ENCODE peak calls at places on chromosomes 2 and 18, in ten cellular contexts. I is substantia nigra; V is activated naive CD4-positive, alpha-beta T cell treated with anti-CD3 and anti-CD28 coated beads for 36 hours; K is hippocampal formation; D is dermis microvascular lymphatic vessel endothelial cell; Y is B cell; G is SW480; Q is iPS-NIHi11; O is activated T-helper 1 cell treated with anti-CD3 and anti-CD28 coated beads, Interleukin-2, amount 50 U/mL, for 16 hours; P is stimulated activated CD4-positive, alpha-beta T cell treated with anti-CD3 and anti-CD28 coated beads, Interleukin-4, amount 100 ng/mL, for 4 hours. B is an unnamed sample.

GRCh38 chr2:44803100-44803424 is 138.4 kb upstream of the SIX3 start:
- DNase-seq in I (no peak), V (no peak), K (no peak), D (no peak), Y (no peak), G (no peak), Q (no peak), O (no peak), P (no peak), B (no peak)

GRCh38 chr2:175834472-175834871 is 167.6 kb downstream of the LNPK start:
- DNase-seq in I (no peak), V (no peak), K (no peak), D (no peak), Y (no peak), G (no peak), Q (peak), O (no peak), P (no peak), B (no peak)

GRCh38 chr2:100988630-100989417 is 13.3 kb upstream of the RPL31 start:
- DNase-seq in I (no peak), V (no peak), K (no peak), D (no peak), Y (no peak), G (no peak), Q (no peak), O (no peak), P (no peak), B (no peak)

GRCh38 chr2:208361077-208361441 is 45.5 kb upstream of the PTH2R start:
- DNase-seq in I (no peak), V (no peak), K (no peak), D (no peak), Y (no peak), G (no peak), Q (no peak), O (no peak), P (no peak), B (no peak)

GRCh38 chr2:233436191-233436581 is 81.9 kb downstream of the DGKD start:
- DNase-seq in I (no peak), V (no peak), K (no peak), D (no peak), Y (no peak), G (no peak), Q (no peak), O (no peak), P (no peak), B (no peak)

GRCh38 chr18:8943900-8944870 is 158.3 kb upstream of the NDUFV2 start:
- DNase-seq in I (no peak), V (no peak), K (no peak), D (peak), Y (no peak), G (no peak), Q (no peak), O (no peak), P (no peak), B (no peak)

GRCh38 chr2:45123521-45124191 is 114.4 kb upstream of the SIX2 start:
- DNase-seq in I (no peak), V (no peak), K (no peak), D (no peak), Y (no peak), G (no peak), Q (no peak), O (no peak), P (no peak), B (no peak)

GRCh38 chr2:27225526-27225925 is 8.4 kb downstream of the CAD start:
- DNase-seq in I (no peak), V (no peak), K (no peak), D (no peak), Y (no peak), G (no peak), Q (no peak), O (no peak), P (no peak), B (no peak)

GRCh38 chr2:44268259-44268649 is 7.0 kb upstream of the SLC3A1 start:
- DNase-seq in I (no peak), V (no peak), K (no peak), D (no peak), Y (no peak), G (no peak), Q (peak), O (no peak), P (no peak), B (no peak)

GRCh38 chr2:105404736-105405135 is 5.9 kb upstream of the FHL2 start:
- DNase-seq in I (no peak), V (no peak), K (no peak), D (no peak), Y (no peak), G (no peak), Q (no peak), O (no peak), P (no peak), B (no peak)

GRCh38 chr18:8705941-8706544 is 687 bp downstream of the MTCL1 start:
- DNase-seq in I (no peak), V (no peak), K (no peak), D (no peak), Y (peak), G (no peak), Q (no peak), O (no peak), P (no peak), B (peak)

GRCh38 chr2:208984376-208985100 is 439.3 kb upstream of the MAP2 start:
- DNase-seq in I (no peak), V (no peak), K (no peak), D (no peak), Y (no peak), G (no peak), Q (no peak), O (no peak), P (no peak), B (no peak)

GRCh38 chr18:63505566-63506335 is 29.0 kb downstream of the SERPINB5 start:
- DNase-seq in I (no peak), V (peak), K (no peak), D (no peak), Y (peak), G (peak), Q (peak), O (no peak), P (no peak), B (peak)

GRCh38 chr2:239225921-239226561 is 174.8 kb downstream of the HDAC4 start:
- DNase-seq in I (no peak), V (no peak), K (no peak), D (peak), Y (no peak), G (peak), Q (no peak), O (no peak), P (no peak), B (no peak)

GRCh38 chr2:4549811-4550210 is 846.4 kb downstream of the DCDC2C start:
- DNase-seq in I (no peak), V (no peak), K (no peak), D (no peak), Y (no peak), G (no peak), Q (no peak), O (no peak), P (no peak), B (no peak)

GRCh38 chr2:227655454-227655853 is 11.2 kb upstream of the SCYGR5 start:
- DNase-seq in I (no peak), V (peak), K (no peak), D (no peak), Y (no peak), G (peak), Q (no peak), O (no peak), P (no peak), B (no peak)

GRCh38 chr2:17850151-17850550 is 28.3 kb upstream of the KCNS3 start:
- DNase-seq in I (no peak), V (no peak), K (no peak), D (no peak), Y (no peak), G (no peak), Q (no peak), O (no peak), P (no peak), B (no peak)

GRCh38 chr2:72963423-72964145 is 46.3 kb downstream of the EMX1 start:
- DNase-seq in I (no peak), V (no peak), K (no peak), D (no peak), Y (no peak), G (no peak), Q (peak), O (no peak), P (no peak), B (no peak)

GRCh38 chr2:203532957-203533695 is 2.0 kb downstream of the RAPH1 start:
- DNase-seq in I (no peak), V (peak), K (no peak), D (no peak), Y (no peak), G (peak), Q (peak), O (no peak), P (no peak), B (no peak)

B was measured in OCI-LY7.